ENCODE peak calls at places on chromosomes 2 and 18, in ten cellular contexts. A is renal cortical epithelial cell; F is HTR-8/SVneo; E is stomach; Q is left lung; S is iris pigment epithelial cell; X is effector CD4-positive, alpha-beta T cell; W is RWPE1; P is HCEC 1CT; T is nephron progenitor cell. Y is an unnamed sample.

GRCh38 chr2:239575931-239576445 is 175.2 kb upstream of the HDAC4 start:
- DNase-seq in E (no peak), A (no peak), W (no peak), P (no peak), F (no peak), Q (peak; percentile 23), X (no peak), T (no peak), S (no peak), Y (no peak)

GRCh38 chr2:20139828-20140227 is 85.1 kb downstream of the SDC1 start:
- DNase-seq in A (no peak), P (no peak), E (no peak), X (no peak), S (no peak), Q (no peak), T (peak; percentile 72), F (no peak), W (no peak), Y (no peak)

GRCh38 chr2:42147641-42148274 is 21.4 kb upstream of the EML4 start:
- DNase-seq in A (peak; percentile 69), W (no peak), E (no peak), S (peak; percentile 71), Q (no peak), P (no peak), T (no peak), F (no peak), X (no peak), Y (no peak)

GRCh38 chr18:23106575-23106974 is 28.7 kb upstream of the CABLES1 start:
- DNase-seq in Q (no peak), W (peak; percentile 61), T (peak; percentile 26), F (peak; percentile 80), E (no peak), A (peak; percentile 98), S (peak; percentile 86), X (no peak), P (peak; percentile 93), Y (peak; percentile 98)

GRCh38 chr2:185202416-185202815 is 536.2 kb upstream of the FSIP2 start:
- DNase-seq in W (no peak), Q (no peak), F (no peak), P (no peak), T (no peak), X (no peak), S (no peak), E (no peak), A (no peak), Y (no peak)

GRCh38 chr2:16246911-16247310 is 306.6 kb downstream of the MYCN start:
- DNase-seq in E (no peak), X (no peak), T (no peak), S (no peak), A (no peak), Q (no peak), P (no peak), W (no peak), F (no peak), Y (no peak)

GRCh38 chr2:128444044-128444771 is 125.5 kb upstream of the HS6ST1 start:
- DNase-seq in T (no peak), S (no peak), Q (no peak), X (no peak), P (no peak), W (no peak), E (peak; percentile 19), F (no peak), A (no peak), Y (no peak)

GRCh38 chr2:131835621-131836091 is 308.0 kb downstream of the CCDC74A start:
- DNase-seq in P (no peak), F (no peak), A (no peak), W (no peak), Q (peak; percentile 76), T (no peak), E (no peak), X (no peak), S (no peak), Y (no peak)

GRCh38 chr2:177724398-177725287 is 332.1 kb downstream of the AGPS start:
- DNase-seq in A (peak; percentile 54), T (peak; percentile 74), S (peak; percentile 40), F (peak; percentile 49), E (peak; percentile 54), W (peak; percentile 64), X (peak; percentile 8), Q (no peak), P (peak; percentile 23), Y (peak; percentile 52)

GRCh38 chr2:2647156-2647555 is 316.1 kb upstream of the MYT1L start:
- DNase-seq in W (peak; percentile 82), S (peak; percentile 17), X (no peak), T (no peak), F (peak; percentile 37), Q (no peak), P (no peak), E (no peak), A (peak; percentile 42), Y (peak; percentile 85)

GRCh38 chr2:45922577-45922988 is 271.1 kb downstream of the PRKCE start:
- DNase-seq in Q (no peak), S (peak; percentile 78), F (peak; percentile 14), T (no peak), E (no peak), X (no peak), P (no peak), W (peak; percentile 25), A (no peak), Y (no peak)

GRCh38 chr2:62439425-62439824 is 66.6 kb downstream of the TMEM17 start:
- DNase-seq in T (no peak), X (no peak), W (no peak), A (no peak), E (no peak), F (no peak), S (no peak), P (no peak), Q (no peak), Y (no peak)

GRCh38 chr18:78293940-78294401 is 685.6 kb upstream of the SALL3 start:
- DNase-seq in E (no peak), Q (no peak), T (peak; percentile 41), S (no peak), W (no peak), X (no peak), P (no peak), A (peak; percentile 1), F (no peak), Y (peak; percentile 53)

Y was measured in kidney tubule cell.